ENCODE peak calls at places on chromosomes 12 and 14, in six cellular contexts. T is stomach, D is endothelial cell, A is mesothelial cell of epicardium, P is GM23338, W is fibroblast of lung. E is an unnamed sample.

GRCh38 chr14:104676694-104677505 is 12.5 kb upstream of the INF2 start:
- DNase-seq in T (no peak), D (peak), A (peak), P (peak), W (no peak), E (no peak)

GRCh38 chr14:104556256-104557021 is 23.1 kb upstream of the C14orf180 start:
- DNase-seq in T (no peak), D (no peak), A (no peak), P (no peak), W (no peak), E (no peak)

GRCh38 chr12:8696402-8697100 is 1.2 kb upstream of the RIMKLB start:
- DNase-seq in T (no peak), D (no peak), A (no peak), P (peak), W (no peak), E (no peak)

GRCh38 chr12:47686645-47687240 is 19.1 kb downstream of the RPAP3 start:
- DNase-seq in T (no peak), D (peak), A (no peak), P (peak), W (peak), E (no peak)

GRCh38 chr12:119659289-119659897 is 8.5 kb upstream of the PRKAB1 start:
- DNase-seq in T (no peak), D (peak), A (no peak), P (peak), W (no peak), E (peak)

GRCh38 chr12:120368789-120369475 is at the start of gene MSI1:
- DNase-seq in T (no peak), D (no peak), A (peak), P (peak), W (no peak), E (no peak)

GRCh38 chr12:120413901-120414695 is 23.8 kb upstream of the COX6A1 start:
- DNase-seq in T (peak), D (no peak), A (no peak), P (peak), W (no peak), E (no peak)

GRCh38 chr12:110107369-110108281 is 16.5 kb upstream of the IFT81 start:
- DNase-seq in T (no peak), D (no peak), A (no peak), P (no peak), W (peak), E (no peak)

GRCh38 chr12:80353254-80353653 is 90.8 kb upstream of the PTPRQ start:
- DNase-seq in T (no peak), D (no peak), A (no peak), P (no peak), W (peak), E (no peak)

GRCh38 chr14:75634848-75635247 is 25.8 kb downstream of the ERG28 start:
- DNase-seq in T (no peak), D (no peak), A (no peak), P (no peak), W (no peak), E (no peak)

GRCh38 chr14:72401632-72402428 is 469.6 kb downstream of the RGS6 start:
- DNase-seq in T (no peak), D (no peak), A (no peak), P (no peak), W (peak), E (no peak)

GRCh38 chr12:132827763-132828703 is 636 bp downstream of the GOLGA3 start:
- DNase-seq in T (peak), D (peak), A (no peak), P (peak), W (peak), E (no peak)

GRCh38 chr12:1939316-1939715 is 20.9 kb upstream of the CACNA2D4 start:
- DNase-seq in T (no peak), D (no peak), A (no peak), P (no peak), W (no peak), E (no peak)

GRCh38 chr14:65101631-65102440 is 481 bp downstream of the MAX start:
- DNase-seq in T (peak), D (peak), A (peak), P (peak), W (no peak), E (no peak)

GRCh38 chr14:103550451-103551337 is 11.8 kb downstream of the BAG5 start:
- DNase-seq in T (no peak), D (no peak), A (no peak), P (no peak), W (no peak), E (no peak)

GRCh38 chr12:113259499-113259953 is 38.3 kb downstream of the TPCN1 start:
- DNase-seq in T (peak), D (no peak), A (no peak), P (peak), W (no peak), E (no peak)

GRCh38 chr12:95738024-95738611 is 52.4 kb downstream of the NTN4 start:
- DNase-seq in T (peak), D (no peak), A (no peak), P (no peak), W (no peak), E (no peak)

GRCh38 chr14:86087377-86087776 is 557.4 kb downstream of the FLRT2 start:
- DNase-seq in T (no peak), D (no peak), A (no peak), P (no peak), W (no peak), E (no peak)

GRCh38 chr12:75714462-75715322 is 203.3 kb upstream of the KRR1 start:
- DNase-seq in T (no peak), D (no peak), A (no peak), P (no peak), W (peak), E (no peak)

GRCh38 chr12:93079271-93079670 is 150.2 kb upstream of the EEA1 start:
- DNase-seq in T (no peak), D (no peak), A (no peak), P (no peak), W (no peak), E (no peak)

GRCh38 chr14:90624732-90625444 is 191.3 kb downstream of the TTC7B start:
- DNase-seq in T (no peak), D (no peak), A (peak), P (peak), W (no peak), E (no peak)

GRCh38 chr12:118050972-118051910 is 9.7 kb downstream of the WSB2 start:
- DNase-seq in T (no peak), D (no peak), A (no peak), P (no peak), W (no peak), E (no peak)

GRCh38 chr12:33472299-33472698 is 32.7 kb upstream of the SYT10 start:
- DNase-seq in T (no peak), D (no peak), A (no peak), P (no peak), W (no peak), E (no peak)

GRCh38 chr12:132803883-132804282 is 24.8 kb downstream of the GOLGA3 start:
- DNase-seq in T (no peak), D (no peak), A (no peak), P (no peak), W (peak), E (no peak)

GRCh38 chr12:30169839-30170591 is 386.3 kb upstream of the TMTC1 start:
- DNase-seq in T (no peak), D (peak), A (no peak), P (peak), W (peak), E (no peak)

GRCh38 chr12:104423273-104423672 is 33.5 kb upstream of the CHST11 start:
- DNase-seq in T (no peak), D (no peak), A (no peak), P (no peak), W (peak), E (no peak)

GRCh38 chr14:105356927-105357326 is 41.4 kb upstream of the TEX22 start:
- DNase-seq in T (no peak), D (no peak), A (no peak), P (no peak), W (no peak), E (no peak)

GRCh38 chr12:88153959-88154358 is 11.9 kb downstream of the TMTC3 start:
- DNase-seq in T (no peak), D (no peak), A (no peak), P (no peak), W (peak), E (no peak)

GRCh38 chr12:122840580-122841513 is 5.6 kb downstream of the HIP1R start:
- DNase-seq in T (no peak), D (no peak), A (no peak), P (no peak), W (peak), E (no peak)

GRCh38 chr14:89391123-89391522 is 25.9 kb downstream of the FOXN3 start:
- DNase-seq in T (no peak), D (no peak), A (no peak), P (no peak), W (peak), E (no peak)

GRCh38 chr12:115001538-115001937 is 317.6 kb upstream of the TBX3 start:
- DNase-seq in T (no peak), D (no peak), A (no peak), P (no peak), W (no peak), E (no peak)

GRCh38 chr12:119299130-119299529 is 35.4 kb upstream of the CCDC60 start:
- DNase-seq in T (no peak), D (no peak), A (no peak), P (no peak), W (no peak), E (no peak)

GRCh38 chr14:64698899-64699298 is 5.3 kb upstream of the PLEKHG3 start:
- DNase-seq in T (peak), D (no peak), A (no peak), P (no peak), W (no peak), E (no peak)

GRCh38 chr12:752673-753400 is 458 bp downstream of the WNK1 start:
- DNase-seq in T (peak), D (peak), A (peak), P (peak), W (peak), E (peak)

GRCh38 chr12:110234197-110235154 is 46.6 kb upstream of the ATP2A2 start:
- DNase-seq in T (no peak), D (no peak), A (no peak), P (no peak), W (no peak), E (no peak)

GRCh38 chr12:78118036-78118435 is 287.3 kb downstream of the NAV3 start:
- DNase-seq in T (no peak), D (no peak), A (no peak), P (peak), W (no peak), E (no peak)
- TF ChIP-seq CTCF in T (no peak), D (no peak), A (no peak), P (peak), W (peak), E (no peak)

GRCh38 chr14:68895304-68895703 is 83.8 kb downstream of the ACTN1 start:
- DNase-seq in T (no peak), D (no peak), A (no peak), P (no peak), W (no peak), E (no peak)

GRCh38 chr14:68894802-68895201 is 84.3 kb downstream of the ACTN1 start:
- DNase-seq in T (no peak), D (no peak), A (no peak), P (no peak), W (peak), E (no peak)

GRCh38 chr14:68897559-68898160 is 81.4 kb downstream of the ACTN1 start:
- DNase-seq in T (no peak), D (no peak), A (no peak), P (no peak), W (no peak), E (peak)

GRCh38 chr14:68894123-68894522 is 85.0 kb downstream of the ACTN1 start:
- DNase-seq in T (no peak), D (no peak), A (no peak), P (no peak), W (peak), E (no peak)

GRCh38 chr14:68896132-68896531 is 83.0 kb downstream of the ACTN1 start:
- DNase-seq in T (no peak), D (no peak), A (no peak), P (peak), W (no peak), E (no peak)
- TF ChIP-seq CTCF in T (no peak), D (peak), A (no peak), P (peak), W (peak), E (no peak)

DNA sequence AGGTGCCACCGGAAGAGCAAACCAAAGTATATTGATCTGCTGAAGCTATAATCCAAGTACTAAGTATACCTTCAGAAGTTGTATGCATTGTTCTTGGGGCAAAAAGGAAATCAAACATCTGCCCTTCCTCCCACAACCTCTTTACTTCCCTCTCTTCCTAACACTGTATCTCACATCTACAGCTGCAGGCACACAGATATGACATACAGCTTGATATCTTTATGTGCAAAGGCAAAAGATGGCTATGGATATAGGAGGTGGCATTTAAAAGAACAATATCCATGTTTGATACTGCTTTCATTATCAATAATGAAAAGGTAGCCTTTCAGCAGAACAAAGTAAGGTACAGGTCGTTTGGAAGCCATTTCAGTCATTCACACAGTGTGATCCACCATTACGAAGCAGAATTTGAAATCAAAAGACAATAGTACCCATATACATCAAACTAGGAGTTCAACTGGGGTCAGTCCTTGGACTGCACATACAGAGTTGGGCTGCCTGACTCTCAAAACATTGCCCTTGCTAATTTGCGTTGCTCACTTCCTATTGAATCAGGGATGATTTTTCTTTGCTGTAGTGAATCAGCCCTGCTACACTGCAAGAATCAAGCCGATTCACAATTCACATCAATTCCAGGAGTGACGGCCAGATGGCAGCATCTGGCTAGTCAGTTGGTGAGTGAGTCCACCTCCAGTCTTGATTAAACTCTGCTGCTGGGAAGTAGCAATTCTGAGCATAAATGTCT is 8.9 kb downstream of the ANG start:
- DNase-seq in T (peak), D (peak), A (peak), P (peak), W (peak), E (peak)
- TF ChIP-seq CTCF in T (peak), D (peak), A (peak), P (peak), W (peak), E (peak)

GRCh38 chr14:69713127-69713800 is 53.7 kb upstream of the SRSF5 start:
- DNase-seq in T (peak), D (no peak), A (no peak), P (peak), W (no peak), E (no peak)
- TF ChIP-seq CTCF in T (no peak), D (no peak), A (no peak), P (peak), W (no peak), E (no peak)

GRCh38 chr12:108559748-108560147 is 1.2 kb downstream of the SART3 start:
- DNase-seq in T (no peak), D (peak), A (no peak), P (no peak), W (no peak), E (no peak)
- TF ChIP-seq CTCF in T (no peak), D (no peak), A (no peak), P (no peak), W (no peak), E (no peak)

DNA sequence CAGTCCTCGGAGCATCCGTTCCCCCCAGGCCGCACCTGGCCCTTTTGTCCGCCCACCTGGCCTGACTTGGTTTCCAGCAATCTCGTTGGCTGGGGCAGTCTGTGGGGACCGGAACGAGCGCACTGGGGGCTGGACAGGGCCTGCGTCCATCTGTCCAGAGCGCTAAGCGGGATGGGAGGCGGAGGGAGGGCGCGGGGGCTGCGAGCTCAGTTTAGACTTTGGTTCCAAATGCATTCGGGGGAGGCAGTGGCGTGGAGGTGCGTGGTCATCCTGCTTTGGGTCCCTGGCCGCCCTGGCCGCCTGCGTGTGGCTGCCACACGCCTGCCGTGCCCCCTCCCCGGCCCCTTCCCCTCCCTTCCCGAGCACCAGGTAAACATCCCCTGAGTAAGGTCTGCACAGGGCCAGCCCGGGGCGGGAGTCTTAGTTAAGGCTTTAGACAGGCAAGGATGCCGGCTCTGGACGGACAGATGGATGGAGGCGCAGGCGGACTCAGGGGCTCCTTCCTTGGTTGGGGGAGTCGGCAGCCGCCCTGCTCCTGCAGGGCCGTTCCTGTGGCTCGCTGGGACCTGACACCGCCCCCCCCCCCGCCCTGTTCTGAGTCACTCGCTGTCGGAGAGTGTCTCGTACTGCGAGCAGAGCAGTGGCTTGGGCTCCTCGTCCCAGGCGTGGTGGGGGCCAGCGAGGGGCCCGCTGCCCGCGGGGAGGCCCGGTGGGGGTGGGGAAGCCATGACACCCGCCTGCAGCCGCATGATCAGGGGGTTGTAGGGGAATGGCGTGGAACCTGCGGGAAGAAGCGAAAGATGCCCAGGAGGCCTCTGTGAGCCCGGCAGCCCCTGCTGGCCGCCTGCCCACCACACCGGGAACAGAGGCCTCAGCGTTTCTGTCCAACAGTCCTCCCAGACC is 30.2 kb downstream of the RFLNA start:
- DNase-seq in T (no peak), D (no peak), A (no peak), P (no peak), W (no peak), E (no peak)
- TF ChIP-seq CTCF in T (no peak), D (no peak), A (no peak), P (no peak), W (no peak), E (no peak)

DNA sequence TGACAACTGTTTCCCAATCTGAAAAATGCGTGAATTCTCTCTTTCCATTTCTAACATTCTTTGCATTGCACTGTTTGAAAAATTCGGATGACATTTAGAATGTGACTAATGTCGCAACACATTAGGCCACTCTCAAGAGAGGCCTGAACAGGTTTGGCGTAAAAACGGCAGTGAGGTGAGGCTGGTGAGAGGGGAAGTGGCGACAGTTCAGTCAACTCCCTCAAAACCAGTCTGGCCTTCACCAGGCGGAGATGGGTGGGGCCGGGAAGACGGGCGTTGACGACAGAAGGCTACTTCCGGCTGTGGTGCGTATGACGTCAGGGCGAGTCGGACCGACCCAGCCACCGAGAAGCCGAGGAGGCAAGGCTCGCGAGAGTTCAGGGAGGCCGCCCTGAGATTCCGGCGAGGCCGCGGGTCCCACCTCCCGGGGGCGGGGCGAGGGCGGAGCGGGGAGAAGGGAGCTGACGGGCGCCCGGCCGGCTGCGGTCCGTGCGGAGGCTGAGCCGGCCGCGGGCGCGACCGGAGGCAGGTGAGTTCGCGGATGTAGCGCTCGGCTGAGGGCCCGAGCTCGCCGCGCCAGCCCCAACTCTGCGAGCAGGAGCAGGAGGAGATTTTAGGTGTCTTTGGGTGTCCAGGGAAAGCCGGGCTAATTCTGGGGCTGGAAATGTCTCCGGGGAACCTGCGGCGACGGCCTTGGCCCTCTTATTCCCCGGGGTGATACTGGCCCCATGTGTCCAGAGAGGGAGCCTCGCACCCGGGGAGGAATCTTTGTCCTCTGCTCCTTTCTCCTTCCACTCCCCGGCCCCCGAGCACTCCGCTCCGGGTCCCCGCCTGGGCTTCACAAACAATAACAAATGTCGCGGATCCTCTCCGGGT is at the start of gene STK38L:
- DNase-seq in T (peak), D (peak), A (peak), P (peak), W (peak), E (peak)
- TF ChIP-seq CTCF in T (no peak), D (no peak), A (no peak), P (no peak), W (peak), E (no peak)